ENCODE peak calls at places on chromosome 3, in five cellular contexts. C is NB4, W is astrocyte of the spinal cord, N is stomach, D is GM23338. Q is an unnamed sample.

GRCh38 chr3:46671541-46672348 is 21.7 kb downstream of the ALS2CL start:
- DNase-seq in N (no peak), D (no peak), W (no peak), C (no peak), Q (no peak)

GRCh38 chr3:55164191-55164590 is 236.3 kb upstream of the LRTM1 start:
- DNase-seq in W (peak), N (no peak), C (no peak), D (no peak), Q (peak)

GRCh38 chr3:43075904-43076661 is 29.8 kb downstream of the POMGNT2 start:
- DNase-seq in N (no peak), W (no peak), C (no peak), D (no peak), Q (no peak)

GRCh38 chr3:94167796-94168195 is 104.9 kb downstream of the NSUN3 start:
- DNase-seq in D (no peak), C (no peak), W (no peak), N (no peak), Q (no peak)

GRCh38 chr3:119741701-119742100 is 38.9 kb downstream of the CFAP91 start:
- DNase-seq in N (no peak), D (no peak), C (peak), W (no peak), Q (no peak)

GRCh38 chr3:27644936-27645335 is 77.2 kb downstream of the EOMES start:
- DNase-seq in W (no peak), C (no peak), N (no peak), D (no peak), Q (peak)

GRCh38 chr3:193897288-193897687 is 238.7 kb upstream of the HES1 start:
- DNase-seq in N (no peak), W (no peak), D (no peak), C (no peak), Q (no peak)

GRCh38 chr3:188122571-188123169 is 31.3 kb upstream of the LPP start:
- DNase-seq in N (no peak), W (no peak), C (no peak), D (no peak), Q (no peak)

GRCh38 chr3:69671082-69671952 is 67.9 kb upstream of the MITF start:
- DNase-seq in N (no peak), W (peak), D (peak), C (peak), Q (peak)

GRCh38 chr3:137066092-137066491 is 108.3 kb downstream of the IL20RB start:
- DNase-seq in W (no peak), N (no peak), C (no peak), D (no peak), Q (no peak)

GRCh38 chr3:72997421-72997961 is 880 bp downstream of the PPP4R2 start:
- DNase-seq in C (peak), D (peak), N (no peak), W (peak), Q (peak)

GRCh38 chr3:112460519-112460918 is 38.8 kb downstream of the BTLA start:
- DNase-seq in N (no peak), W (no peak), D (no peak), C (no peak), Q (no peak)

GRCh38 chr3:4738737-4739274 is 240.4 kb upstream of the BHLHE40 start:
- DNase-seq in W (no peak), N (no peak), C (peak), D (no peak), Q (peak)

GRCh38 chr3:177777699-177778098 is 580.4 kb upstream of the TBL1XR1 start:
- DNase-seq in C (peak), W (peak), D (peak), N (peak), Q (peak)

GRCh38 chr3:194575484-194576210 is 57.6 kb downstream of the TMEM44 start:
- DNase-seq in C (peak), W (no peak), D (peak), N (no peak), Q (peak)

GRCh38 chr3:127707777-127708438 is 35.2 kb downstream of the ABTB1 start:
- DNase-seq in D (no peak), N (no peak), W (peak), C (no peak), Q (no peak)

GRCh38 chr3:38131621-38132369 is 5.1 kb downstream of the ACAA1 start:
- DNase-seq in N (peak), C (peak), D (peak), W (peak), Q (peak)

GRCh38 chr3:71681224-71681668 is 44.0 kb downstream of the EIF4E3 start:
- DNase-seq in W (peak), N (peak), D (peak), C (peak), Q (peak)

GRCh38 chr3:59940690-59941089 is 890.9 kb upstream of the CFAP20DC start:
- DNase-seq in D (no peak), W (no peak), C (no peak), N (no peak), Q (no peak)

GRCh38 chr3:10232138-10232537 is 16.1 kb upstream of the TATDN2 start:
- DNase-seq in W (no peak), N (no peak), D (no peak), C (peak), Q (no peak)

GRCh38 chr3:194370753-194371152 is 1.2 kb upstream of the LRRC15 start:
- DNase-seq in N (no peak), D (no peak), W (no peak), C (no peak), Q (no peak)

GRCh38 chr3:88318067-88318466 is 168.3 kb downstream of the C3orf38 start:
- DNase-seq in C (no peak), W (no peak), D (no peak), N (no peak), Q (no peak)

GRCh38 chr3:41234823-41235722 is 35.8 kb downstream of the CTNNB1 start:
- DNase-seq in C (no peak), D (peak), W (peak), N (no peak), Q (peak)

GRCh38 chr3:58858126-58858525 is 191.6 kb upstream of the FAM3D start:
- DNase-seq in C (no peak), N (no peak), D (no peak), W (no peak), Q (no peak)

GRCh38 chr3:149129326-149130123 is at the start of gene HPS3:
- DNase-seq in C (peak), D (peak), W (peak), N (peak), Q (peak)
- TF ChIP-seq CTCF in C (no peak), D (no peak), W (no peak), N (no peak), Q (no peak)

DNA sequence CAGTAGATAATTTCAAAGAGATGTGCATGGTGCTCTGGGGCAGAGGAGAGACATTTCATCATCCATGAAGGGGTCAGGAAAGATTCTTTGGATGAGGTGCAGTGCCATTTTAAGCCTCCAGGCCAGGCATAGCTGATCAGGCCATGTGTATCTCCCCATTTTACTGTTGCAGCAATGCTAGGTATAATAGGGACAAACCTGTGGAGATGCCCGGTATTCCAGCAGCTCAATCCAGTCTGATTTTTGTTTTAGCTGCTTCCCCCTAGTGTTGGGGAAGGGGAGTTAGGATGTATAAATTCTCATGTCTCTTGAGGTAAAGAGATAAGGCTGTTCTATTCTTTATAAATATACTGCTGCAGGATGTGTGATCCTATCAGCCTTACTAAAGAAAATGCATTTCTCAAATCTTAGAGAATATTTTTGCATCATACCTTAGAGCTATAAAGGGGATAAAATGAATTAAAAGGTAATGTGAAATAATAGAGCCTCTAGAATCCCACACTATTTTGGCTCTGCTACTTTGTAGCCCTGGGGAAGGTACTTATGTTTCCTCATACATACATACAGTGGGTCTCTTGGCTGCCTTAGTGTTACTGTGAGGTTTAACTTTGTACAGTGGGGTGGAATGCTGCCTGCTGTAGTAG is 5.2 kb downstream of the CDV3 start:
- DNase-seq in W (peak), C (peak), N (no peak), D (peak), Q (peak)
- H3K4me3 ChIP-seq in W (no peak), C (peak), N (no peak), D (no peak), Q (no peak)

DNA sequence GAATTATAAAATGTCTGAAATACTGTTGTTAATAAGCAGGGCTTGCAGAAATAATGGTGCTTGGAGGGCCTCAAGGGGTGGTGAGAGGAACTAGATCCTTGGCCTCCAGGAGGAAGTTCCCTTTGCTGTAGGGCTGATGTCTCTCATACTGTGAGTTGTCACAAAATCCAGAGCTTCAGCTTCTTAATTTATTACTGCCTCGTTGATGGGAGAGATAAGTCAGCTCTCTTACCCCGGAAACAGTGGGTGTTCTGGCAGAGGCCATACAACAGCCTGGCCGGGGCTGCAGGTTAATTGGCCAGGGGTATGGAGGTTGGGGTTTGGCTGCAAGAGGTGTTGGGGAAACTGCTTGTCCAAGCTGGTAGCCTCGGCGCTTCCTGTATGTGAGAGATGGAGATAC is 15.5 kb downstream of the MAPKAPK3 start:
- DNase-seq in W (no peak), N (no peak), D (no peak), C (peak), Q (no peak)
- TF ChIP-seq CTCF in W (no peak), N (no peak), D (no peak), C (peak), Q (no peak)

DNA sequence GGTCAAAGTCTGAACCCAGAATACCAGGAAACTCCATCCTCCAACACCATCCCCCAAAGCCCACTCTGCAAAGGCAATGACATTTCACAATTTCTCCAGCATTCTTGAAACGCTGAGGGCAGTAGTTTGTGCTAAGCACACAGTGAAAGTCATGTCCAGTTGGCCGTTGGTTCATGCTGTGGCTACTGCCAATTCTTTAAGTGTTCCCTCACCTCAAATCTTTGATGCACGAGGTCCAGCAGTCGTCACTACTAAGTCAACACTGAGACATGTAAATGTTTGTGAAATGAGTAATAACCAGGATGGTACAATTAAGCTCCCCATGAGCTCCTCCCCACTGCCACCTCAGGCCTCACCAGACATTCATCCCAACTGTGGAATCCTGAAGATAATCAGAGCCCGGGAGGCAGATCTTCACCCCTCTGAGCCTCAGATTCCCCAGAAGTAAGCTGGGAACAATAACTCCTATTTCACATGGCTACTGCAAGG is 7.0 kb downstream of the SUCLG2 start:
- DNase-seq in C (no peak), W (peak), N (peak), D (no peak), Q (peak)
- H3K4me3 ChIP-seq in C (no peak), W (no peak), N (no peak), D (no peak), Q (no peak)

GRCh38 chr3:21752749-21753347 is 1.8 kb upstream of the ZNF385D start:
- DNase-seq in W (peak), N (no peak), D (peak), C (peak), Q (peak)
- TF ChIP-seq CTCF in W (peak), N (no peak), D (peak), C (peak), Q (peak)

Q was measured in AG10803.